ENCODE peak calls at places on chromosomes 2 and 18, in five cellular contexts. One of them, this sample, is unnamed.

GRCh38 chr2:11092693-11093335 is 62.5 kb upstream of the SLC66A3 start:
- DNase-seq in colonic mucosa: no peak
- DNase-seq in astrocyte of the cerebellum: no peak
- DNase-seq in fibroblast of lung: no peak
- DNase-seq in fibroblast of mammary gland: no peak
- DNase-seq in this sample: no peak

GRCh38 chr2:24231461-24231881 is 56.6 kb downstream of the FAM228A start:
- DNase-seq in colonic mucosa: no peak
- DNase-seq in astrocyte of the cerebellum: no peak
- DNase-seq in fibroblast of lung: peak; percentile 68
- DNase-seq in fibroblast of mammary gland: peak; percentile 49
- DNase-seq in this sample: peak; percentile 44

GRCh38 chr2:190947711-190948251 is 66.2 kb downstream of the STAT1 start:
- DNase-seq in colonic mucosa: no peak
- DNase-seq in astrocyte of the cerebellum: peak; percentile 93
- DNase-seq in fibroblast of lung: peak; percentile 90
- DNase-seq in fibroblast of mammary gland: peak; percentile 60
- DNase-seq in this sample: peak; percentile 68

GRCh38 chr2:19754907-19755306 is 146.9 kb downstream of the TTC32 start:
- DNase-seq in colonic mucosa: no peak
- DNase-seq in astrocyte of the cerebellum: no peak
- DNase-seq in fibroblast of lung: peak; percentile 60
- DNase-seq in fibroblast of mammary gland: no peak
- DNase-seq in this sample: no peak

GRCh38 chr18:49061239-49061905 is 110.6 kb upstream of the SMAD7 start:
- DNase-seq in colonic mucosa: no peak
- DNase-seq in astrocyte of the cerebellum: no peak
- DNase-seq in fibroblast of lung: no peak
- DNase-seq in fibroblast of mammary gland: no peak
- DNase-seq in this sample: no peak

GRCh38 chr18:44682871-44683221 is 2.2 kb downstream of the SETBP1 start:
- DNase-seq in colonic mucosa: no peak
- DNase-seq in astrocyte of the cerebellum: no peak
- DNase-seq in fibroblast of lung: peak; percentile 32
- DNase-seq in fibroblast of mammary gland: peak; percentile 16
- DNase-seq in this sample: peak; percentile 46

GRCh38 chr2:64062840-64063239 is 43.6 kb upstream of the VPS54 start:
- DNase-seq in colonic mucosa: peak; percentile 42
- DNase-seq in astrocyte of the cerebellum: no peak
- DNase-seq in fibroblast of lung: peak; percentile 74
- DNase-seq in fibroblast of mammary gland: peak; percentile 70
- DNase-seq in this sample: peak; percentile 88

GRCh38 chr2:191165190-191165643 is 14.4 kb upstream of the STAT4 start:
- DNase-seq in colonic mucosa: no peak
- DNase-seq in astrocyte of the cerebellum: peak; percentile 57
- DNase-seq in fibroblast of lung: peak; percentile 45
- DNase-seq in fibroblast of mammary gland: peak; percentile 79
- DNase-seq in this sample: peak; percentile 53

GRCh38 chr18:38427234-38427633 is 861.6 kb upstream of the CELF4 start:
- DNase-seq in colonic mucosa: no peak
- DNase-seq in astrocyte of the cerebellum: no peak
- DNase-seq in fibroblast of lung: no peak
- DNase-seq in fibroblast of mammary gland: no peak
- DNase-seq in this sample: no peak

GRCh38 chr2:20439193-20439475 is 7.7 kb upstream of the RHOB start:
- DNase-seq in colonic mucosa: peak; percentile 39
- DNase-seq in astrocyte of the cerebellum: no peak
- DNase-seq in fibroblast of lung: no peak
- DNase-seq in fibroblast of mammary gland: peak; percentile 67
- DNase-seq in this sample: no peak

GRCh38 chr2:191155608-191156071 is 4.8 kb upstream of the STAT4 start:
- DNase-seq in colonic mucosa: no peak
- DNase-seq in astrocyte of the cerebellum: peak; percentile 28
- DNase-seq in fibroblast of lung: peak; percentile 56
- DNase-seq in fibroblast of mammary gland: peak; percentile 74
- DNase-seq in this sample: peak; percentile 71

GRCh38 chr2:42086500-42086953 is 38.7 kb downstream of the PKDCC start:
- DNase-seq in colonic mucosa: peak; percentile 76
- DNase-seq in astrocyte of the cerebellum: peak; percentile 64
- DNase-seq in fibroblast of lung: peak; percentile 46
- DNase-seq in fibroblast of mammary gland: peak; percentile 74
- DNase-seq in this sample: no peak

GRCh38 chr18:79645291-79645983 is 34.2 kb upstream of the CTDP1 start:
- DNase-seq in colonic mucosa: no peak
- DNase-seq in astrocyte of the cerebellum: no peak
- DNase-seq in fibroblast of lung: no peak
- DNase-seq in fibroblast of mammary gland: peak; percentile 19
- DNase-seq in this sample: no peak

GRCh38 chr18:79647307-79647706 is 32.3 kb upstream of the CTDP1 start:
- DNase-seq in colonic mucosa: no peak
- DNase-seq in astrocyte of the cerebellum: no peak
- DNase-seq in fibroblast of lung: no peak
- DNase-seq in fibroblast of mammary gland: no peak
- DNase-seq in this sample: no peak

DNA sequence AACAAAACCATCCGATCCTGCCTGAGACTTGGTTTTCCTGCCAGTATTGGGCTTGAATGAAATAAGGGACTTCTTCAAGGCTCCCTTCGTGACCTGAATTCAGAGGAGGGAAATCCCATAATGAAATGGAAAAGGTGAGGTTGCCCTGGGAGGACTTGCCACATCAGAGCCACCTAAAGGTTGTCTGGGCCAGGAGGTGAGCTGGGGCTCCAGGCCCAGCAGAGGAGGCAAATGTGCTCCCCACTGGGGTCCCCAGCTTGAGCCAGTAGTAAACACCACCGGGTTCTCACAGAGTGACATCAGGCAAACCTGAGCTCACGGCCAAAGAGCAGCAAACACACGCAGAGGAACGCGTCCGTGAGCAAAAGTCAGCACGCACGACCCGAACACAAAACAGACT is 28.6 kb upstream of the CTDP1 start:
- DNase-seq in colonic mucosa: no peak
- DNase-seq in astrocyte of the cerebellum: no peak
- DNase-seq in fibroblast of lung: no peak
- DNase-seq in fibroblast of mammary gland: no peak
- DNase-seq in this sample: no peak
- H3K4me3 ChIP-seq in colonic mucosa: no peak overlapping the region
- H3K4me3 ChIP-seq in astrocyte of the cerebellum: no peak overlapping the region
- H3K4me3 ChIP-seq in fibroblast of lung: no peak overlapping the region
- H3K4me3 ChIP-seq in fibroblast of mammary gland: no peak overlapping the region
- H3K4me3 ChIP-seq in this sample: no peak overlapping the region

GRCh38 chr2:7880126-7880525 is 801.7 kb upstream of the ID2 start:
- DNase-seq in colonic mucosa: no peak
- DNase-seq in astrocyte of the cerebellum: no peak
- DNase-seq in fibroblast of lung: no peak
- DNase-seq in fibroblast of mammary gland: no peak
- DNase-seq in this sample: no peak
- H3K4me3 ChIP-seq in colonic mucosa: no peak overlapping the region
- H3K4me3 ChIP-seq in astrocyte of the cerebellum: no peak overlapping the region
- H3K4me3 ChIP-seq in fibroblast of lung: no peak overlapping the region
- H3K4me3 ChIP-seq in fibroblast of mammary gland: no peak overlapping the region
- H3K4me3 ChIP-seq in this sample: no peak overlapping the region

GRCh38 chr2:145411493-145411892 is 891.6 kb upstream of the ZEB2 start:
- DNase-seq in colonic mucosa: no peak
- DNase-seq in astrocyte of the cerebellum: no peak
- DNase-seq in fibroblast of lung: no peak
- DNase-seq in fibroblast of mammary gland: no peak
- DNase-seq in this sample: no peak
- H3K4me3 ChIP-seq in colonic mucosa: no peak overlapping the region
- H3K4me3 ChIP-seq in astrocyte of the cerebellum: no peak overlapping the region
- H3K4me3 ChIP-seq in fibroblast of lung: no peak overlapping the region
- H3K4me3 ChIP-seq in fibroblast of mammary gland: no peak overlapping the region
- H3K4me3 ChIP-seq in this sample: no peak overlapping the region

GRCh38 chr2:86610871-86611270 is 12.8 kb downstream of the RNF103 start:
- DNase-seq in colonic mucosa: no peak
- DNase-seq in astrocyte of the cerebellum: no peak
- DNase-seq in fibroblast of lung: no peak
- DNase-seq in fibroblast of mammary gland: no peak
- DNase-seq in this sample: no peak
- H3K4me3 ChIP-seq in colonic mucosa: no peak overlapping the region
- H3K4me3 ChIP-seq in astrocyte of the cerebellum: no peak overlapping the region
- H3K4me3 ChIP-seq in fibroblast of lung: no peak overlapping the region
- H3K4me3 ChIP-seq in fibroblast of mammary gland: no peak overlapping the region
- H3K4me3 ChIP-seq in this sample: no peak overlapping the region

GRCh38 chr2:26562811-26563645 is 78.1 kb downstream of the CIB4 start:
- DNase-seq in colonic mucosa: peak; percentile 63
- DNase-seq in astrocyte of the cerebellum: peak; percentile 45
- DNase-seq in fibroblast of lung: peak; percentile 68
- DNase-seq in fibroblast of mammary gland: peak; percentile 15
- DNase-seq in this sample: no peak
- H3K4me3 ChIP-seq in colonic mucosa: peak overlapping the region; percentile 39
- H3K4me3 ChIP-seq in astrocyte of the cerebellum: peak overlapping the region; percentile 24
- H3K4me3 ChIP-seq in fibroblast of lung: peak overlapping the region; percentile 2
- H3K4me3 ChIP-seq in fibroblast of mammary gland: no peak overlapping the region
- H3K4me3 ChIP-seq in this sample: no peak overlapping the region

GRCh38 chr2:96927420-96928171 is 57.7 kb upstream of the SEMA4C start:
- DNase-seq in colonic mucosa: no peak
- DNase-seq in astrocyte of the cerebellum: no peak
- DNase-seq in fibroblast of lung: peak; percentile 24
- DNase-seq in fibroblast of mammary gland: no peak
- DNase-seq in this sample: peak; percentile 39
- H3K4me3 ChIP-seq in colonic mucosa: no peak overlapping the region
- H3K4me3 ChIP-seq in astrocyte of the cerebellum: no peak overlapping the region
- H3K4me3 ChIP-seq in fibroblast of lung: no peak overlapping the region
- H3K4me3 ChIP-seq in fibroblast of mammary gland: no peak overlapping the region
- H3K4me3 ChIP-seq in this sample: peak overlapping the region; percentile 11

DNA sequence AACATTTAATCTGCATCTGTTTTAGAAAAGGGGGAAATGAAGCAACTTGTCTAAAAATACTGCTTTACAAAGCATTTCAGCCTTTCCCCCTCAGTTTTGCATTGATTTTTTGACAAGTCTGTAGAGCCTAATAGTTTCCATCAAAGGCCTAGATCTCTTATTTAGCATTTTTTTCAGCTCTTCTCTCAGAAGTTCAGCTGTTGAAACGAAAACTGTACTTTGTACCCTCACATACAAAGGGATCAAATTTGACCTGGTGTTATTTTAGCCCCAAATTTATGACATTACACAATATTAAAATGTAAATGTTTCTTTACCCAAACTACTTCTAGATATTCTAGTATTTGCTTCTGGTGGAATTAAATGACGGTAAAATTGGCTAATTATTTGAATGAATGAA is 13.0 kb downstream of the YPEL5 start:
- DNase-seq in colonic mucosa: no peak
- DNase-seq in astrocyte of the cerebellum: no peak
- DNase-seq in fibroblast of lung: no peak
- DNase-seq in fibroblast of mammary gland: no peak
- DNase-seq in this sample: no peak
- H3K4me3 ChIP-seq in colonic mucosa: no peak overlapping the region
- H3K4me3 ChIP-seq in astrocyte of the cerebellum: no peak overlapping the region
- H3K4me3 ChIP-seq in fibroblast of lung: no peak overlapping the region
- H3K4me3 ChIP-seq in fibroblast of mammary gland: no peak overlapping the region
- H3K4me3 ChIP-seq in this sample: no peak overlapping the region

DNA sequence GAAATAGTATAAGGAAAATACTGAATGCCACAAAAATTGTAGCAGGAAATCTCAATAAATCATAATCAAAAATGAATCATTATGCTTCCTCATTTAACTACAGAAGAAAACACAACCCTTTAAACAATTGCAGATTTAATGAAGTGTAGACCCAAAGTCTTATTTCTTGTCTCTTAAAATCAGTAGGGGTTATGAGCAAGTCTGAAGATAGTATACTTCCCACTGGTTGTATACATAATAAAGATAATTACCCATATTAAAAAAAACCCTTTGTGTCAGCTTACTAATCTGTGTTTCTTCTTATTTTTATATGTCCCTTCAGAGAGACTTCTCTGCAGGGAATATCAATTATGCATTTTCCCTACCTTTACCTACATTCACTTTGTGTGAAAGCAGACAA is 504.7 kb downstream of the ERBB4 start:
- DNase-seq in colonic mucosa: no peak
- DNase-seq in astrocyte of the cerebellum: no peak
- DNase-seq in fibroblast of lung: no peak
- DNase-seq in fibroblast of mammary gland: no peak
- DNase-seq in this sample: no peak
- H3K4me3 ChIP-seq in colonic mucosa: no peak overlapping the region
- H3K4me3 ChIP-seq in astrocyte of the cerebellum: no peak overlapping the region
- H3K4me3 ChIP-seq in fibroblast of lung: no peak overlapping the region
- H3K4me3 ChIP-seq in fibroblast of mammary gland: no peak overlapping the region
- H3K4me3 ChIP-seq in this sample: no peak overlapping the region

GRCh38 chr2:98484121-98484557 is 39.5 kb downstream of the INPP4A start:
- DNase-seq in colonic mucosa: peak; percentile 77
- DNase-seq in astrocyte of the cerebellum: no peak
- DNase-seq in fibroblast of lung: no peak
- DNase-seq in fibroblast of mammary gland: no peak
- DNase-seq in this sample: no peak

GRCh38 chr2:98484652-98485452 is 40.2 kb downstream of the INPP4A start:
- DNase-seq in colonic mucosa: no peak
- DNase-seq in astrocyte of the cerebellum: no peak
- DNase-seq in fibroblast of lung: no peak
- DNase-seq in fibroblast of mammary gland: no peak
- DNase-seq in this sample: no peak

GRCh38 chr2:98486374-98486981 is 41.8 kb downstream of the INPP4A start:
- DNase-seq in colonic mucosa: no peak
- DNase-seq in astrocyte of the cerebellum: no peak
- DNase-seq in fibroblast of lung: no peak
- DNase-seq in fibroblast of mammary gland: no peak
- DNase-seq in this sample: no peak

GRCh38 chr2:98487101-98487805 is 42.6 kb downstream of the INPP4A start:
- DNase-seq in colonic mucosa: no peak
- DNase-seq in astrocyte of the cerebellum: no peak
- DNase-seq in fibroblast of lung: no peak
- DNase-seq in fibroblast of mammary gland: peak; percentile 36
- DNase-seq in this sample: no peak

DNA sequence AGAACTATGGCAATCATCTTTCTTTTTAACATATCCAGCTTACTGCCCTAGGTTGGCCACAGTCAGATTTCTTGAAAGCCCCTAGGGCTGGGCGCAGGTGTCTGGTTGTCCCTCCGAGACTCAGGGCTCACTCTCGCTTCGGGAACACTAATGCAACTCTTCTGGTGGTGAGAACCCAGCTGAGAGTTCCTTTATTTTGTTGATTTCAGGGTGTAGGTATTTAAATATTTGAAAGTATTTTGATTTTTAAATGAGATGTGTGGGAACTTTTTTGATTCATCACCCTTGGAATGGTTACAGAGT is 40.7 kb downstream of the INPP4A start:
- DNase-seq in colonic mucosa: no peak
- DNase-seq in astrocyte of the cerebellum: no peak
- DNase-seq in fibroblast of lung: no peak
- DNase-seq in fibroblast of mammary gland: no peak
- DNase-seq in this sample: no peak
- H3K4me3 ChIP-seq in colonic mucosa: no peak overlapping the region
- H3K4me3 ChIP-seq in astrocyte of the cerebellum: no peak overlapping the region
- H3K4me3 ChIP-seq in fibroblast of lung: no peak overlapping the region
- H3K4me3 ChIP-seq in fibroblast of mammary gland: no peak overlapping the region
- H3K4me3 ChIP-seq in this sample: no peak overlapping the region

GRCh38 chr18:74803769-74804168 is 206.1 kb downstream of the ZNF407 start:
- DNase-seq in colonic mucosa: no peak
- DNase-seq in astrocyte of the cerebellum: no peak
- DNase-seq in fibroblast of lung: no peak
- DNase-seq in fibroblast of mammary gland: peak; percentile 58
- DNase-seq in this sample: no peak
- H3K4me3 ChIP-seq in colonic mucosa: no peak overlapping the region
- H3K4me3 ChIP-seq in astrocyte of the cerebellum: no peak overlapping the region
- H3K4me3 ChIP-seq in fibroblast of lung: no peak overlapping the region
- H3K4me3 ChIP-seq in fibroblast of mammary gland: no peak overlapping the region
- H3K4me3 ChIP-seq in this sample: no peak overlapping the region

This sample was measured in foreskin fibroblast.